ENCODE peak calls at places on chromosomes 3 and 15, in five cellular contexts. One of them, this sample, is unnamed.

GRCh38 chr3:27279153-27279552 is 90.0 kb downstream of the NEK10 start:
- DNase-seq in GM12878: no peak
- DNase-seq in A549: peak; percentile 19
- DNase-seq in ovary: no peak
- DNase-seq in tibial nerve: no peak
- DNase-seq in this sample: no peak

GRCh38 chr15:75145027-75145841 is 56.4 kb upstream of the C15orf39 start:
- DNase-seq in ovary: no peak
- DNase-seq in GM12878: no peak
- DNase-seq in A549: peak; percentile 81
- DNase-seq in tibial nerve: no peak
- DNase-seq in this sample: no peak

GRCh38 chr3:121545049-121545563 is 682 bp downstream of the POLQ start:
- DNase-seq in tibial nerve: no peak
- DNase-seq in A549: no peak
- DNase-seq in ovary: no peak
- DNase-seq in GM12878: no peak
- DNase-seq in this sample: no peak

GRCh38 chr3:137224464-137224863 is 266.7 kb downstream of the IL20RB start:
- DNase-seq in A549: no peak
- DNase-seq in GM12878: no peak
- DNase-seq in tibial nerve: no peak
- DNase-seq in ovary: no peak
- DNase-seq in this sample: no peak

GRCh38 chr15:98536976-98537375 is 111.4 kb upstream of the IGF1R start:
- DNase-seq in tibial nerve: no peak
- DNase-seq in GM12878: no peak
- DNase-seq in ovary: no peak
- DNase-seq in A549: no peak
- DNase-seq in this sample: no peak

GRCh38 chr15:83446904-83447708 is at the start of gene SH3GL3:
- DNase-seq in GM12878: no peak
- DNase-seq in A549: peak; percentile 73
- DNase-seq in tibial nerve: peak; percentile 38
- DNase-seq in ovary: peak; percentile 49
- DNase-seq in this sample: peak; percentile 49

GRCh38 chr15:51814616-51815015 is 14.8 kb upstream of the TMOD3 start:
- DNase-seq in A549: no peak
- DNase-seq in ovary: no peak
- DNase-seq in GM12878: no peak
- DNase-seq in tibial nerve: no peak
- DNase-seq in this sample: no peak

GRCh38 chr3:120462409-120462959 is 11.7 kb upstream of the FSTL1 start:
- DNase-seq in tibial nerve: no peak
- DNase-seq in ovary: no peak
- DNase-seq in A549: no peak
- DNase-seq in GM12878: no peak
- DNase-seq in this sample: no peak

GRCh38 chr3:136787226-136787793 is 31.6 kb upstream of the SLC35G2 start:
- DNase-seq in GM12878: no peak
- DNase-seq in ovary: no peak
- DNase-seq in A549: no peak
- DNase-seq in tibial nerve: no peak
- DNase-seq in this sample: peak; percentile 18

GRCh38 chr15:60601098-60601497 is 122.2 kb upstream of the ICE2 start:
- DNase-seq in GM12878: no peak
- DNase-seq in ovary: no peak
- DNase-seq in A549: no peak
- DNase-seq in tibial nerve: no peak
- DNase-seq in this sample: no peak

GRCh38 chr15:60602323-60602722 is 123.4 kb upstream of the ICE2 start:
- DNase-seq in tibial nerve: no peak
- DNase-seq in GM12878: no peak
- DNase-seq in ovary: no peak
- DNase-seq in A549: no peak
- DNase-seq in this sample: no peak

GRCh38 chr15:60611592-60612346 is 132.8 kb upstream of the ICE2 start:
- DNase-seq in tibial nerve: no peak
- DNase-seq in A549: no peak
- DNase-seq in GM12878: no peak
- DNase-seq in ovary: no peak
- DNase-seq in this sample: no peak

DNA sequence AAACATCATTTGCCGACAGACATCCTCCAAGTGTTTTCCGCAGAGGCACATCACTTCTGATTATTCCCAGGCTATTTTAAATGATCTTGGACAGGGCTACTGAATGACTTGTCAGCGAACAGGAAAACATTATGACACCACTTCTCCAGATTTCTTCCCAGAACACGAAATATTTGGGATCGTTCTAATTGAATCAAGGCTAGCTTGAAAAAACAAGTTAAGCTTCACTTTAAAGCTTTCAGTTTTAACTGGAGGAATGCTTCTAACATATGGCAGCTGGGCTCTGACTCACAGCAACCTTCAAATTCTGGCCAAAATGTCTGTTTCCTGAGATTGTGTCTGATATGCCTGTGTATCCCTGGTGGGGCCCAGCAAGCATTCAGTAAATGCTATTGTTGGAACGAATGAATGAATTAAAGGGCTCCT is 127.0 kb upstream of the ICE2 start:
- DNase-seq in ovary: no peak
- DNase-seq in tibial nerve: no peak
- DNase-seq in GM12878: no peak
- DNase-seq in A549: no peak
- DNase-seq in this sample: no peak
- TF ChIP-seq EP300 in ovary: no peak
- TF ChIP-seq EP300 in tibial nerve: no peak
- TF ChIP-seq EP300 in GM12878: no peak
- TF ChIP-seq EP300 in A549: no peak
- TF ChIP-seq EP300 in this sample: no peak

DNA sequence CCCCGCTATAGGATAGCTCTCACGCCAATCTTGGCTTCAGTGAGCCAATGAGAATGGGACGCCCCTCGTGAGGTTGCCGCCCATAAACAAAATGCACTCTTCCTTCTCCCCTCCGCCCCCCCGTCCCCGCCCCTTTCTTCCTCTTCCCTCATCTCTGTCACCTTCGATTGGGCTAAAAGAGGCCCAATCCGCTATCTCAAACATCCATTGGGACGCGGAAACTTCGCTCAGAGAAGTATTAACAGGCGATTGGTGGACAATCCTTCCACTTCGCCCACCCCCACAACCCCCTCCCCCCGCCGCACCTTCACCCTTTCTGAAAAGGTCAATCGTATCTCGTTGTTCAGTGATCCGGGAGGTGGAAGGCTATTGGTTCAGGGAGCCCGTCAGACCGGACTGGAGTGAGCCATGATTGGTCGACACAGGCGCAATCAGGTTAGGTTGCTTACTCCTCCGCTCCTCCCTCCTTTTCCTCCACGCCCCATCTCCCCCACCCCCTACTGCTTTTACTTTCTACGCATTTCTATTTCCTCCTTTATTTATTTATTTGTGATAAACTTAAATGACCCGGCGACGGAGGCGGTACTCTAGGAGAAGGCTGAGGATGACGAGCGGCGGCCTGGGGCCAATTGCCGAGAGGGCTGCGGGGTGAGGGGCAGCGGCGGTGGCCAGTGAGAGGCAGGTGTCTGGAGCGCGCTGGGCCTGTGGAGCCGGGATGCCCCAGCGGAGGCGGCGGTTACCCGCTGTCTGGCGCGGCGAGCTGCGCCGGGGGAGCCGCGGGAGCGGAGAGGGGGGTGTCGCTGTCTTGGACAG is 447 bp upstream of the ZBTB20 start:
- DNase-seq in tibial nerve: peak; percentile 98
- DNase-seq in GM12878: peak; percentile 99
- DNase-seq in ovary: peak; percentile 98
- DNase-seq in A549: peak; percentile 100
- DNase-seq in this sample: peak; percentile 98
- TF ChIP-seq EP300 in tibial nerve: peak; percentile 46
- TF ChIP-seq EP300 in GM12878: no peak
- TF ChIP-seq EP300 in ovary: no peak
- TF ChIP-seq EP300 in A549: no peak
- TF ChIP-seq EP300 in this sample: peak; percentile 2

GRCh38 chr15:40080847-40081246 is 27.8 kb downstream of the BMF start:
- DNase-seq in A549: no peak
- DNase-seq in ovary: no peak
- DNase-seq in GM12878: no peak
- DNase-seq in tibial nerve: no peak
- DNase-seq in this sample: no peak
- TF ChIP-seq EP300 in A549: no peak
- TF ChIP-seq EP300 in ovary: no peak
- TF ChIP-seq EP300 in GM12878: no peak
- TF ChIP-seq EP300 in tibial nerve: no peak
- TF ChIP-seq EP300 in this sample: no peak

DNA sequence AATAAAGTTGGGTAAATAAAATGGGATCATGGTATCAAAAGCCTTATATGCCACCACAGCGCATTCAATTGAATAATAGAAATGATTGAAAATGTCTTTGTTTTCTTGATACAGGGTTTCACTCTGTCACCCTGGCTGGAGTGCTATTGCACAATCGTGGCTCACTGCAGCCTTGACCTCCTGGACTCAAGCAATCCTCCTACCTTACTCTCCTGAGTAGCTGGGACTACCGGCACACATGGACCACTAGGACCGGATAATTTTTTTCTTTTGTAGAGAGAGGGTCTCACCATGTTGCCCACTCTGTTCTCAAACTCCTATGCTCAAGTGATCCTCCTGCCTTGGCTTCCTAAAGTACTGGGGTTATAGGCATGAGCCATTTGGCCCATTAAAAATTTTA is 33.8 kb upstream of the BBX start:
- DNase-seq in ovary: no peak
- DNase-seq in tibial nerve: no peak
- DNase-seq in GM12878: no peak
- DNase-seq in A549: no peak
- DNase-seq in this sample: no peak
- TF ChIP-seq EP300 in ovary: no peak
- TF ChIP-seq EP300 in tibial nerve: no peak
- TF ChIP-seq EP300 in GM12878: no peak
- TF ChIP-seq EP300 in A549: no peak
- TF ChIP-seq EP300 in this sample: no peak

GRCh38 chr3:72661115-72661457 is 187.2 kb downstream of the SHQ1 start:
- DNase-seq in ovary: no peak
- DNase-seq in GM12878: no peak
- DNase-seq in A549: peak; percentile 76
- DNase-seq in tibial nerve: no peak
- DNase-seq in this sample: peak; percentile 55
- TF ChIP-seq EP300 in ovary: no peak
- TF ChIP-seq EP300 in GM12878: no peak
- TF ChIP-seq EP300 in A549: peak; percentile 51
- TF ChIP-seq EP300 in tibial nerve: no peak
- TF ChIP-seq EP300 in this sample: no peak

GRCh38 chr3:183587337-183587736 is 31.8 kb upstream of the KLHL6 start:
- DNase-seq in tibial nerve: no peak
- DNase-seq in A549: no peak
- DNase-seq in GM12878: no peak
- DNase-seq in ovary: no peak
- DNase-seq in this sample: no peak

GRCh38 chr3:183583331-183584245 is 28.1 kb upstream of the KLHL6 start:
- DNase-seq in GM12878: no peak
- DNase-seq in ovary: peak; percentile 60
- DNase-seq in tibial nerve: no peak
- DNase-seq in A549: no peak
- DNase-seq in this sample: no peak

GRCh38 chr3:183584246-183584913 is 28.9 kb upstream of the KLHL6 start:
- DNase-seq in GM12878: no peak
- DNase-seq in A549: no peak
- DNase-seq in ovary: peak; percentile 82
- DNase-seq in tibial nerve: peak; percentile 17
- DNase-seq in this sample: peak; percentile 27

GRCh38 chr3:183586477-183586876 is 31.0 kb upstream of the KLHL6 start:
- DNase-seq in ovary: no peak
- DNase-seq in A549: no peak
- DNase-seq in GM12878: no peak
- DNase-seq in tibial nerve: no peak
- DNase-seq in this sample: no peak

DNA sequence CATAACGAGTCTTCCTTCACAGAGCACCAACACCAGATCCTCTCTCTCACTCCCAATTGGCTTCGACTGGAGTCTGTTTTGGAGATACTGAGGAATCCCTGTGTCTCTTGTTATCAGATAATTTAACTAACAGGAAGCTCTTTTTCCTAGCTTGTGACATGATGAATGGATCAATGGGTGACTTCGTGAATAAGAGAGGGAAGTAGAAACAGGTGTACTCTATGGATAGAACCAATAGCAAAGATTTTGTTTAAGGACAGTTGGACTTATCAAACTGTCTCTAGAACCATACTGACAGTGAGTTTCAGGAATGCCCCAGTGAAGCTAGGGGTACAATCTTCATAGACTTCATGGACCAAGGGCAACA is 29.4 kb upstream of the KLHL6 start:
- DNase-seq in tibial nerve: no peak
- DNase-seq in A549: no peak
- DNase-seq in ovary: no peak
- DNase-seq in GM12878: no peak
- DNase-seq in this sample: no peak
- TF ChIP-seq EP300 in tibial nerve: no peak
- TF ChIP-seq EP300 in A549: no peak
- TF ChIP-seq EP300 in ovary: no peak
- TF ChIP-seq EP300 in GM12878: no peak
- TF ChIP-seq EP300 in this sample: no peak

DNA sequence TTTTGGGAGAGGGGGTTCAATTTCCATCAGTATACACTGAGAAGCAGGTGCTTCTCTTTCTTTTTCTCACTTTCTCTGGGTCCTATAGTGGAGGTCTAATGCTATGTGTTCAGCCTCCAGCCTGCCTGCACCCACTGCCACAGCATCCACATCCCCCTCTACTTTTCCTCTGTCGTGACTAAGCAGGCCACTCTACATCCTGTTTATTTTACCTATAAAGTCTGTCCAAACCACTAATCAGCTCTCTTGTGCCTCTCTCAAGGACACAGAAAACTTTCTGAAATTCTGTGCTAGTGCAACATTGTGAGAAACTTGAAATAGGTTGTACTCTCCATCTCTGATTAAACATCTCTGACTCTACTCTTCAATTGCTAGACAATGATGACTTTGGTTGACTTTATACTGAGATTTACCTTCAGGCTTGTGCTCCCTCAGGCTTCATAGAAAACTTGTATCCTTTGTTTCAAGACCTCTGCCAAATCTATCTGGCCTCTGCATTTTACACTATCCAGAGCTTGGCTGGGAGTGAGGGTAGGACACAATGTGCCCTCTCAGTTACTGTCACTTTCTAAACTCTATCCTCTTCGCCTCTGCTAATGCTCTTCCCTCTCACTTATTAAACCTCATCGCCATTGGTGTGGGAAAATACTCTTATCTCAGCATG is 28.0 kb downstream of the SUCNR1 start:
- DNase-seq in GM12878: no peak
- DNase-seq in A549: no peak
- DNase-seq in tibial nerve: no peak
- DNase-seq in ovary: no peak
- DNase-seq in this sample: no peak
- TF ChIP-seq EP300 in GM12878: no peak
- TF ChIP-seq EP300 in A549: no peak
- TF ChIP-seq EP300 in tibial nerve: no peak
- TF ChIP-seq EP300 in ovary: no peak
- TF ChIP-seq EP300 in this sample: peak; percentile 56

DNA sequence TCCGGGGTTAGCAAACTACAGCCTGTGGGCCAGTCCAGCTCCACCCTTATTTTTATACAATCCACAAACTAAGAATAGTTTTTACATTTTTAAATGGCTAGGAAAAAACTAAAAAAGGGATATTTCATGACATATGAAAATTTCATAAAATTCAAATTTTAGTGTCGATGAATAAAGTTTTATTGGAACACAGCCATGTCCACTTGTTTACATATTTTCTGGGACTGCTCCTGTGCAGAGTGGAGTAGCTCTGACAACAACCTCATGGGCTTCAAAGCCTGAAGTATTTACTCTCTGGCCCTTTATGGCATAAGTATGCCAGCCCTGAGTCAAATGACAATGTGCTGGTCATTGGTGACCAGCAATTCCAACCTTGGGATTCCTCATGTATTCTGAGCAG is 17.2 kb downstream of the EFCC1 start:
- DNase-seq in tibial nerve: no peak
- DNase-seq in ovary: no peak
- DNase-seq in GM12878: no peak
- DNase-seq in A549: no peak
- DNase-seq in this sample: no peak
- TF ChIP-seq EP300 in tibial nerve: no peak
- TF ChIP-seq EP300 in ovary: no peak
- TF ChIP-seq EP300 in GM12878: no peak
- TF ChIP-seq EP300 in A549: no peak
- TF ChIP-seq EP300 in this sample: no peak

This sample was measured in transverse colon.